ENCODE peak calls at places on chromosomes 11 and 22, in nine cellular contexts. B is IMR-90, H is tibial artery, J is body of pancreas, Z is psoas muscle, T is mucosa of descending colon, Y is upper lobe of right lung, V is right lobe of liver, L is adrenal gland. M is an unnamed sample.

GRCh38 chr11:92480519-92480918 is 255.9 kb downstream of the FAT3 start:
- DNase-seq in H (no peak), T (no peak), Y (no peak), V (no peak), Z (no peak), J (no peak), L (no peak), B (peak; percentile 11), M (no peak)

GRCh38 chr11:74535371-74536118 is 42.0 kb upstream of the LIPT2 start:
- DNase-seq in Y (no peak), T (no peak), B (no peak), L (no peak), Z (no peak), H (no peak), V (no peak), J (no peak), M (no peak)

GRCh38 chr22:16917144-16918003 is 90.6 kb downstream of the GAB4 start:
- DNase-seq in H (no peak), J (peak; percentile 42), B (peak; percentile 15), Y (peak; percentile 73), L (peak; percentile 82), V (peak; percentile 44), T (no peak), Z (peak; percentile 71), M (no peak)

GRCh38 chr11:64759131-64759721 is 548 bp downstream of the PYGM start:
- DNase-seq in T (no peak), Y (peak; percentile 64), L (no peak), B (no peak), V (no peak), Z (peak; percentile 89), J (no peak), H (no peak), M (peak; percentile 77)

GRCh38 chr22:49100316-49100715 is 727.4 kb downstream of the BRD1 start:
- DNase-seq in Y (no peak), B (no peak), L (no peak), T (no peak), Z (no peak), J (no peak), H (peak; percentile 47), V (no peak), M (peak; percentile 46)

GRCh38 chr22:29654420-29654819 is 51.0 kb downstream of the NF2 start:
- DNase-seq in B (no peak), Z (no peak), H (no peak), L (no peak), Y (no peak), V (no peak), T (no peak), J (no peak), M (no peak)

GRCh38 chr22:44383652-44384562 is 71.2 kb upstream of the SHISAL1 start:
- DNase-seq in B (no peak), H (no peak), V (peak; percentile 19), T (peak; percentile 25), J (no peak), L (no peak), Z (peak; percentile 46), Y (peak; percentile 40), M (peak; percentile 29)

GRCh38 chr22:28710112-28710888 is 30.7 kb upstream of the TTC28 start:
- DNase-seq in V (no peak), T (no peak), H (no peak), Y (no peak), Z (no peak), B (peak; percentile 93), L (no peak), J (no peak), M (no peak)

GRCh38 chr11:70488171-70488570 is 89.8 kb downstream of the CTTN start:
- DNase-seq in Z (peak; percentile 15), T (peak; percentile 14), H (no peak), Y (no peak), B (no peak), L (no peak), V (no peak), J (no peak), M (peak; percentile 51)

GRCh38 chr22:47600791-47601400 is 838.4 kb downstream of the TBC1D22A start:
- DNase-seq in L (no peak), T (no peak), V (no peak), B (no peak), Y (peak; percentile 26), J (no peak), H (no peak), Z (no peak), M (no peak)

GRCh38 chr11:113085446-113085845 is 124.2 kb downstream of the NCAM1 start:
- DNase-seq in J (no peak), V (no peak), Y (no peak), Z (no peak), H (no peak), L (no peak), B (no peak), T (no peak), M (no peak)

GRCh38 chr11:60710482-60710881 is 11.1 kb downstream of the MS4A8 start:
- DNase-seq in Y (no peak), H (no peak), L (no peak), V (no peak), B (no peak), J (no peak), T (no peak), Z (no peak), M (no peak)

GRCh38 chr11:112005422-112006094 is 19.6 kb upstream of the DLAT start:
- DNase-seq in J (no peak), Y (no peak), V (no peak), L (no peak), T (peak; percentile 70), H (no peak), Z (no peak), B (no peak), M (no peak)

GRCh38 chr11:58628446-58628845 is 6.0 kb downstream of the CNTF start:
- DNase-seq in L (peak; percentile 71), V (no peak), H (no peak), J (peak; percentile 43), T (no peak), Y (no peak), B (peak; percentile 42), Z (no peak), M (no peak)

GRCh38 chr11:15150507-15150906 is 35.8 kb downstream of the INSC start:
- DNase-seq in L (no peak), Y (no peak), J (no peak), T (no peak), H (no peak), Z (no peak), B (no peak), V (no peak), M (no peak)

GRCh38 chr22:26748845-26749244 is 91.5 kb downstream of the MIAT start:
- DNase-seq in V (no peak), T (no peak), B (no peak), L (no peak), H (no peak), Z (no peak), J (no peak), Y (no peak), M (no peak)

GRCh38 chr22:26757496-26757895 is 100.1 kb downstream of the MIAT start:
- DNase-seq in T (no peak), V (no peak), L (no peak), Z (no peak), H (no peak), J (no peak), Y (no peak), B (no peak), M (no peak)

GRCh38 chr22:26751217-26751616 is 93.8 kb downstream of the MIAT start:
- DNase-seq in L (peak; percentile 29), B (no peak), J (no peak), T (no peak), Y (no peak), Z (no peak), V (no peak), H (no peak), M (no peak)

GRCh38 chr22:26756675-26757293 is 99.4 kb downstream of the MIAT start:
- DNase-seq in V (peak; percentile 54), J (peak; percentile 46), L (peak; percentile 70), Z (peak; percentile 66), T (peak; percentile 56), Y (peak; percentile 74), H (peak; percentile 74), B (peak; percentile 36), M (peak; percentile 75)

GRCh38 chr22:26753125-26753862 is 95.9 kb downstream of the MIAT start:
- DNase-seq in Z (no peak), L (no peak), T (no peak), B (no peak), H (no peak), Y (no peak), V (no peak), J (no peak), M (no peak)
- TF ChIP-seq CTCF in Z (no peak), L (no peak), T (no peak), B (peak; percentile 3), H (no peak), Y (no peak), V (no peak), J (no peak), M (no peak)

GRCh38 chr22:25064894-25065560 is 112.5 kb downstream of the KIAA1671 start:
- DNase-seq in L (peak; percentile 76), H (peak; percentile 75), B (no peak), Z (no peak), Y (no peak), T (no peak), V (no peak), J (no peak), M (no peak)
- H3K4me1 ChIP-seq in L (peaks cover 10% of the 10 kb centered on the region), H (peaks cover 23% of the 10 kb centered on the region), B (no peaks in the 10 kb centered on the region), Z (peaks cover 7% of the 10 kb centered on the region), Y (peaks cover 13% of the 10 kb centered on the region), T (no peaks in the 10 kb centered on the region), V (no peaks in the 10 kb centered on the region), J (no peaks in the 10 kb centered on the region), M (peaks cover 4% of the 10 kb centered on the region)

GRCh38 chr11:132337819-132338416 is 967.5 kb downstream of the NTM start:
- DNase-seq in L (no peak), J (no peak), T (no peak), H (no peak), B (no peak), V (no peak), Z (no peak), Y (no peak), M (no peak)

GRCh38 chr11:132334769-132335280 is 964.4 kb downstream of the NTM start:
- DNase-seq in Y (no peak), B (peak; percentile 4), H (no peak), Z (no peak), L (no peak), T (no peak), J (no peak), V (no peak), M (no peak)

GRCh38 chr11:132335311-132335710 is 964.9 kb downstream of the NTM start:
- DNase-seq in B (no peak), V (no peak), Z (no peak), T (no peak), J (no peak), H (no peak), L (no peak), Y (no peak), M (no peak)

GRCh38 chr11:132336781-132337535 is 966.5 kb downstream of the NTM start:
- DNase-seq in B (no peak), Y (no peak), Z (no peak), T (no peak), H (no peak), J (no peak), V (no peak), L (no peak), M (no peak)

GRCh38 chr11:132332521-132332920 is 962.1 kb downstream of the NTM start:
- DNase-seq in B (no peak), L (no peak), V (no peak), H (no peak), Z (no peak), J (no peak), Y (no peak), T (no peak), M (no peak)
- TF ChIP-seq CTCF in B (no peak), L (no peak), V (no peak), H (no peak), Z (no peak), J (no peak), Y (no peak), T (no peak), M (no peak)

GRCh38 chr11:99781074-99781473 is 760.3 kb downstream of the CNTN5 start:
- DNase-seq in B (no peak), T (no peak), L (no peak), J (no peak), V (no peak), H (no peak), Z (no peak), Y (no peak), M (no peak)
- H3K4me1 ChIP-seq in B (no peaks in the 10 kb centered on the region), T (no peaks in the 10 kb centered on the region), L (no peaks in the 10 kb centered on the region), J (no peaks in the 10 kb centered on the region), V (no peaks in the 10 kb centered on the region), H (no peaks in the 10 kb centered on the region), Z (no peaks in the 10 kb centered on the region), Y (no peaks in the 10 kb centered on the region), M (no peaks in the 10 kb centered on the region)

M was measured in kidney.